ENCODE peak calls at places on chromosomes 11 and 22, in six cellular contexts. A is lung, X is stomach, Z is pancreas, W is heart left ventricle, J is fibroblast of pulmonary artery. T is an unnamed sample.

GRCh38 chr22:42717197-42717967 is 3.3 kb downstream of the A4GALT start:
- DNase-seq in A (no peak), X (no peak), Z (no peak), W (no peak), J (no peak), T (peak)

GRCh38 chr11:57244911-57245310 is 7.9 kb upstream of the APLNR start:
- DNase-seq in A (no peak), X (no peak), Z (no peak), W (peak), J (no peak), T (no peak)

GRCh38 chr11:12287374-12288211 is 89.8 kb upstream of the PARVA start:
- DNase-seq in A (peak), X (peak), Z (no peak), W (peak), J (peak), T (peak)

GRCh38 chr11:12076840-12077534 is 33.4 kb upstream of the MICAL2 start:
- DNase-seq in A (no peak), X (no peak), Z (no peak), W (no peak), J (no peak), T (peak)

GRCh38 chr22:49724030-49724892 is 103.4 kb downstream of the BRD1 start:
- DNase-seq in A (no peak), X (no peak), Z (peak), W (no peak), J (no peak), T (no peak)

GRCh38 chr11:114026355-114026754 is 33.2 kb upstream of the ZBTB16 start:
- DNase-seq in A (no peak), X (no peak), Z (no peak), W (no peak), J (peak), T (peak)

GRCh38 chr11:13208921-13209320 is 68.7 kb upstream of the BMAL1 start:
- DNase-seq in A (no peak), X (no peak), Z (no peak), W (no peak), J (peak), T (no peak)

GRCh38 chr11:14253878-14254277 is 105.1 kb downstream of the RRAS2 start:
- DNase-seq in A (peak), X (no peak), Z (no peak), W (no peak), J (no peak), T (no peak)

GRCh38 chr11:67264260-67264659 is 2.0 kb upstream of the GRK2 start:
- DNase-seq in A (no peak), X (no peak), Z (no peak), W (no peak), J (no peak), T (no peak)

GRCh38 chr11:44005076-44005800 is 42.5 kb upstream of the ACCSL start:
- DNase-seq in A (no peak), X (peak), Z (no peak), W (peak), J (no peak), T (no peak)

GRCh38 chr22:50247748-50248147 is 2.9 kb upstream of the TUBGCP6 start:
- DNase-seq in A (no peak), X (peak), Z (no peak), W (no peak), J (peak), T (peak)

GRCh38 chr11:34262601-34263081 is 95.2 kb downstream of the ABTB2 start:
- DNase-seq in A (no peak), X (no peak), Z (no peak), W (no peak), J (no peak), T (no peak)

GRCh38 chr11:8017894-8018741 is 31.0 kb downstream of the EIF3F start:
- DNase-seq in A (no peak), X (no peak), Z (no peak), W (no peak), J (no peak), T (peak)

GRCh38 chr11:8501838-8502237 is 92.2 kb downstream of the STK33 start:
- DNase-seq in A (no peak), X (no peak), Z (no peak), W (no peak), J (no peak), T (no peak)

GRCh38 chr11:62930157-62930556 is 9.0 kb upstream of the CHRM1 start:
- DNase-seq in A (no peak), X (no peak), Z (no peak), W (no peak), J (no peak), T (no peak)

GRCh38 chr11:69545976-69546617 is 64.6 kb downstream of the LINC01488 start:
- DNase-seq in A (no peak), X (no peak), Z (peak), W (no peak), J (no peak), T (no peak)

GRCh38 chr11:85765835-85766234 is 45.1 kb downstream of the SYTL2 start:
- DNase-seq in A (no peak), X (no peak), Z (no peak), W (no peak), J (no peak), T (no peak)

GRCh38 chr22:30033137-30033536 is 47.1 kb upstream of the HORMAD2 start:
- DNase-seq in A (no peak), X (no peak), Z (no peak), W (no peak), J (no peak), T (no peak)

GRCh38 chr22:37746366-37747089 is 49.7 kb downstream of the TRIOBP start:
- DNase-seq in A (no peak), X (no peak), Z (peak), W (peak), J (no peak), T (no peak)
- TF ChIP-seq CTCF in A (no peak), X (no peak), Z (no peak), W (no peak), J (no peak), T (no peak)

DNA sequence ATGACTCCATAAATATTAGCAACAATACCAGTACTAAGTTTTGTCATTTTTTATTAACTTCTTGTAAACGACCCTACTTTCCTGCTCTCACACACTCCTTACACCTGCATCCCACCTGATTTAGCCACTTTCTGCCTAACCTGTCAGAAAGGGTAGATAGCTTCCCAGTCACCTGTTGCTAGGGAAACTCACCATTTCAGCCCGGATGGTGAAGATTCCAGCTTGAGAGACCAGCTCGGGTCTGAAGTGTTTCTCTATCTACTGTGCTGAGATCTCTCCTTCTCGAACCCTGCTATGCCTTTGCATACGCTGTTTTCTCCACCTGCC is at the start of gene PARVG:
- DNase-seq in A (no peak), X (no peak), Z (no peak), W (no peak), J (no peak), T (no peak)
- H3K4me3 ChIP-seq in A (no peak), X (peak), Z (peak), W (no peak), J (no peak), T (no peak)

DNA sequence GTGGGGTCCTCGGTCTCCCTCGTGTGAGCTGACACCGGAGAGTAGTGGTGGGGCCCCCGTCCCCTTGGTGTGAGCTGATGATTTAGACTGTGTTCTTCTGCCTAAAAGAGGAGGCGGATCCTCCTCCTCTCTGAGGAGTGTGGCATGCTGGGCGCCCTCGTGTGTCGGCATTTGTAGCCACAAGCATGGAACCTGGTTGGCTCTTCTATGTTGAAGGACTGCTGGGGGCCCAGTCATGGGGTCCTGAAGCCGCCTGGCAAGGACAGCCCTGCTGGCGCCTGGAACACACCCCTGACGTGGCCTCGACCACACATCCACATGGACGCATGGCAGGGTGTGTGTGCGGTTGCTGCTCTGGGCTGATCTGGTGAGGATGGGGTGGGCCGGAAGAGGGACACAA is 50.2 kb downstream of the AP2A2 start:
- DNase-seq in A (no peak), X (no peak), Z (no peak), W (no peak), J (peak), T (peak)
- TF ChIP-seq CTCF in A (no peak), X (no peak), Z (no peak), W (no peak), J (peak), T (peak)

DNA sequence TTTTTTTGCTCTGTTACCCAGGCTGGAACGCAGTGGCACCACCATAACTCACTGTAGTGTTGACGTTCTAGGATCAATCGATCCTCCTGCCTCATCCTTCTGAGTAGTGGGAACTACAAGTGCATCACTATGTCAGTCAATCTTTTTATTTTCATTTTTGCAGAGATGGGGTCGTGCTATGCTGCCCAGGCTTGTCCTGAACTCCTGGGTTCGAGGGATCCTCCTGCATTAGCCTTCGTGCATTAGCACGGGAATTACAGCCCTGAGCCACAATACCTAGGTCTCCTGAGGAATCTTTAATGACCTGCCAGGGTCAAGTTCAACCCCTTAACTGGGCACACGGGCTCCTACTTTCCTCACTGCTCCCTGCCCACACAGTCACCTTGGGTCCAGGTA is 4.4 kb downstream of the APOL3 start:
- DNase-seq in A (no peak), X (no peak), Z (no peak), W (no peak), J (no peak), T (no peak)
- H3K4me3 ChIP-seq in A (peak), X (peak), Z (peak), W (peak), J (peak), T (peak)

DNA sequence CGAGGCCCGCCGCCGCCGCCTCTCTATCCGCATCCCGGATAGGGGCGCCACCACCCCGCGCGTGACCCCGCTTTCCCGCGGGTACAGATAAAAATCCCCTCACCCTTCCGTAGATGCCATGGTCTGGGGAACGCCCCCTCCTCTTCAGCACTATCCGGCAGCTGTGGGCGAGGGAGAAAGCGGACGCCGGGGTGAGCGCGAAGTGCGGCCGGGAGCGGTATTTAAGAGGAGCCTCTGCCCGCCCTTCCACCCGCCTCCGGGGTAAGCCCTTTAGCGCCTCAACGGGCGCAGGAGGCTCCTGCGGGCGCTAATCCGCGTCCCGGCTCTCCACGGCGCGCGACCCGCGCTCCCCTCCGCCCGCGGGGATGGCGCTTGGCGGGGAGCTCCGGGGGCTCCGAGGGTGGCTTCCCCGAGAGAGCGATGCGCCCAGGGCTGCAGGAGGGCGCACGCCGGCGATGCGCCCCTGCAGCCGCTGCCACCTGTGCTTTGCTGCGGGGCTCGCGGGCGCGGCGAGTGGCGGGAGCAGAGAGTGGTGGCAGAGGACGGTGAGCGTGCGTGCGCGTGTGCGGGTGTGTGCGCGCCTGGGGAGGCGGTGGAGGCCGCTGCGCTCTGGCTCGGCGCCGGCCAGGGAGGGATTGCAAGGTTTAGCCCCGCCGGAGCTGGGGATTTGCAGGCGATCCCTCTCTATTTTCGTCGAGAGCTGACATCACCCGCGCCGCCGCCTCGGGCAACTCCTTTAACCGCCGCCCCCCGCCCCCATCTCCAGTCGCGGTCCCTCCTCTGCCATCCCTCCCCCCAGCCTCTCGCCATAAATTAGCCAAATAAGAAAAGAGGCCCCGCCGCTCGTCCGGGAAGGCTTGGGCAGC is at the start of gene SLC1A2:
- DNase-seq in A (no peak), X (no peak), Z (peak), W (peak), J (peak), T (peak)
- TF ChIP-seq CTCF in A (no peak), X (no peak), Z (no peak), W (no peak), J (no peak), T (no peak)

GRCh38 chr11:280762-281485 is 2.7 kb downstream of the NLRP6 start:
- DNase-seq in A (no peak), X (no peak), Z (peak), W (peak), J (no peak), T (no peak)
- H3K4me3 ChIP-seq in A (no peak), X (peak), Z (peak), W (peak), J (no peak), T (no peak)

GRCh38 chr11:36151933-36152580 is 137.2 kb downstream of the COMMD9 start:
- DNase-seq in A (no peak), X (no peak), Z (no peak), W (no peak), J (peak), T (no peak)

GRCh38 chr11:36147491-36147890 is 141.7 kb downstream of the COMMD9 start:
- DNase-seq in A (no peak), X (no peak), Z (no peak), W (no peak), J (no peak), T (no peak)

GRCh38 chr11:36150986-36151385 is 138.2 kb downstream of the COMMD9 start:
- DNase-seq in A (no peak), X (no peak), Z (no peak), W (no peak), J (peak), T (peak)

GRCh38 chr11:36148701-36149100 is 140.5 kb downstream of the COMMD9 start:
- DNase-seq in A (no peak), X (no peak), Z (no peak), W (no peak), J (no peak), T (no peak)

GRCh38 chr11:36149538-36150242 is 139.5 kb downstream of the COMMD9 start:
- DNase-seq in A (peak), X (peak), Z (no peak), W (no peak), J (peak), T (peak)
- TF ChIP-seq CTCF in A (peak), X (no peak), Z (no peak), W (peak), J (peak), T (peak)

DNA sequence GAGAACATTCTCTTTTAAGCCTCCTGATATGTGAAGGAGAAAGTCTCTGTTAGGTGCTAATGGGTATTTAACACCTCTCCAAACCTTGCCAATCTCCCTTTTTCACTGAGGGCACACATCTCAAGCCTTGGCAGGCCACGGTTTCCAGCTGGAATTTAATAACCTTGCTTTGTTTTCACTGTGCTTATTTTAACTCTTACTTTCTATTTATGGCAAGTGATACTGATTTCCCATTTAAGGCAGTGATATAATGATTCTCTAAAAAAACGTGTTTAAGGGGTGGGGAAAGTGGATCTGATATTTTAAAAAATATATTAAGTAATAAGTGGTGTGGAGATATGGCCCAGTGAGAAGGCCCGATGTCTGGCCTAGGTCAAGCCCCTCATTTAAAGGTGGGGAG is 1.1 kb upstream of the RASD2 start:
- DNase-seq in A (no peak), X (no peak), Z (no peak), W (no peak), J (no peak), T (no peak)
- H3K4me3 ChIP-seq in A (no peak), X (no peak), Z (peak), W (peak), J (no peak), T (no peak)

GRCh38 chr11:78022397-78023396 is at the start of gene KCTD14:
- DNase-seq in A (peak), X (peak), Z (peak), W (no peak), J (no peak), T (peak)

GRCh38 chr11:78020248-78020647 is 2.8 kb downstream of the KCTD14 start:
- DNase-seq in A (no peak), X (no peak), Z (no peak), W (no peak), J (no peak), T (no peak)

GRCh38 chr11:78019808-78020207 is 3.3 kb downstream of the KCTD14 start:
- DNase-seq in A (no peak), X (no peak), Z (no peak), W (no peak), J (no peak), T (peak)

GRCh38 chr11:78025378-78025777 is 2.3 kb upstream of the KCTD14 start:
- DNase-seq in A (no peak), X (no peak), Z (no peak), W (no peak), J (no peak), T (no peak)

DNA sequence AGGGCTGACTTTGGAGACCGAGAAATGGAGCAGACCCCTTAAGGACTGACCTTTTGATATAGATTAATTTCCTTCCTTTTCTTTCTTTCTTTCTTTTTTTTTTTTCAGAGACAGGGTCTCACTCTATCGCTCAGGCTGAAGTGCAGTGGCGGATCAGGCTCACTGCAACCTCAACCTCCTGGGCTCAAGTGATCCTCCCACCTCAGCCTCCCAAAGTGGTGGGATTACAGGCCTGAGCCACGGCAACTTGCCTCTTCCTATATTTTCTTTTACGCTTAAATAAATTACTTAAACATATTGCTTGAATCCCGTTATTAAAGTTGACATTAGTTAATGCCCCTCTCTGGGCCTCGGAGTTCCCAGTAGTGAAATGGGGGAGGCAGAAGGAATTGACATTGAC is 350 bp upstream of the KCTD14 start:
- DNase-seq in A (no peak), X (no peak), Z (no peak), W (no peak), J (no peak), T (no peak)
- TF ChIP-seq CTCF in A (no peak), X (no peak), Z (no peak), W (no peak), J (no peak), T (no peak)

GRCh38 chr22:17613280-17613679 is 15.3 kb downstream of the ATP6V1E1 start:
- DNase-seq in A (no peak), X (no peak), Z (no peak), W (no peak), J (no peak), T (no peak)
- H3K4me3 ChIP-seq in A (no peak), X (no peak), Z (no peak), W (no peak), J (no peak), T (no peak)

T was measured in cardiac fibroblast.